ENCODE peak calls at places on chromosomes 16 and 17, in five cellular contexts. Q is pancreas, J is PC-9, B is thoracic aorta, H is RWPE2. V is an unnamed sample.

GRCh38 chr16:75104836-75105235 is 11.7 kb downstream of the LDHD start:
- DNase-seq in B (no peak), Q (no peak), H (no peak), J (no peak), V (no peak)

GRCh38 chr17:50956750-50957523 is 90.8 kb upstream of the TOB1 start:
- DNase-seq in J (peak), Q (peak), B (no peak), H (no peak), V (no peak)

GRCh38 chr17:82230627-82231311 is 1.9 kb downstream of the SLC16A3 start:
- DNase-seq in H (no peak), B (no peak), Q (peak), J (peak), V (peak)

GRCh38 chr17:67359960-67360817 is 6.2 kb downstream of the PSMD12 start:
- DNase-seq in H (no peak), Q (no peak), B (no peak), J (no peak), V (no peak)

GRCh38 chr17:54814371-54814770 is 86.3 kb upstream of the TOM1L1 start:
- DNase-seq in Q (no peak), J (no peak), B (no peak), H (no peak), V (no peak)

GRCh38 chr16:26550111-26550610 is 516.6 kb upstream of the C16orf82 start:
- DNase-seq in Q (no peak), J (no peak), H (no peak), B (no peak), V (no peak)

GRCh38 chr17:7707446-7707845 is 2.4 kb downstream of the EFNB3 start:
- DNase-seq in Q (no peak), B (no peak), J (no peak), H (no peak), V (no peak)

GRCh38 chr17:29359777-29360176 is 30.4 kb upstream of the TAOK1 start:
- DNase-seq in Q (no peak), J (no peak), H (no peak), B (no peak), V (no peak)

GRCh38 chr17:82242977-82243647 is 14.3 kb downstream of the SLC16A3 start:
- DNase-seq in J (no peak), Q (peak), H (peak), B (no peak), V (no peak)

GRCh38 chr17:5260542-5260941 is 21.5 kb upstream of the RABEP1 start:
- DNase-seq in Q (no peak), H (no peak), B (no peak), J (peak), V (no peak)

GRCh38 chr16:10970065-10970464 is 25.7 kb downstream of the CLEC16A start:
- DNase-seq in B (peak), Q (no peak), J (no peak), H (no peak), V (no peak)

GRCh38 chr17:6269474-6269873 is 165.4 kb downstream of the AIPL1 start:
- DNase-seq in B (no peak), H (no peak), J (peak), Q (no peak), V (peak)

GRCh38 chr17:12078791-12079190 is 58.1 kb downstream of the MAP2K4 start:
- DNase-seq in Q (no peak), J (no peak), B (no peak), H (no peak), V (peak)

GRCh38 chr17:82228842-82229685 is at the start of gene SLC16A3:
- DNase-seq in H (no peak), J (peak), Q (peak), B (no peak), V (no peak)

GRCh38 chr16:70736454-70737376 is 50.9 kb upstream of the MTSS2 start:
- DNase-seq in B (no peak), H (no peak), J (no peak), Q (no peak), V (no peak)

GRCh38 chr17:79473111-79473835 is 137.6 kb downstream of the RBFOX3 start:
- DNase-seq in B (no peak), J (no peak), Q (no peak), H (no peak), V (no peak)

GRCh38 chr17:58344791-58345157 is 7.2 kb downstream of the SUPT4H1 start:
- DNase-seq in H (no peak), B (no peak), J (no peak), Q (peak), V (no peak)
- H3K4me3 ChIP-seq in H (no peak), B (no peak), J (no peak), Q (no peak), V (no peak)

GRCh38 chr17:74467221-74467951 is 952 bp downstream of the CD300A start:
- DNase-seq in Q (no peak), H (no peak), J (no peak), B (no peak), V (no peak)
- H3K4me3 ChIP-seq in Q (peak), H (no peak), J (no peak), B (peak), V (no peak)

DNA sequence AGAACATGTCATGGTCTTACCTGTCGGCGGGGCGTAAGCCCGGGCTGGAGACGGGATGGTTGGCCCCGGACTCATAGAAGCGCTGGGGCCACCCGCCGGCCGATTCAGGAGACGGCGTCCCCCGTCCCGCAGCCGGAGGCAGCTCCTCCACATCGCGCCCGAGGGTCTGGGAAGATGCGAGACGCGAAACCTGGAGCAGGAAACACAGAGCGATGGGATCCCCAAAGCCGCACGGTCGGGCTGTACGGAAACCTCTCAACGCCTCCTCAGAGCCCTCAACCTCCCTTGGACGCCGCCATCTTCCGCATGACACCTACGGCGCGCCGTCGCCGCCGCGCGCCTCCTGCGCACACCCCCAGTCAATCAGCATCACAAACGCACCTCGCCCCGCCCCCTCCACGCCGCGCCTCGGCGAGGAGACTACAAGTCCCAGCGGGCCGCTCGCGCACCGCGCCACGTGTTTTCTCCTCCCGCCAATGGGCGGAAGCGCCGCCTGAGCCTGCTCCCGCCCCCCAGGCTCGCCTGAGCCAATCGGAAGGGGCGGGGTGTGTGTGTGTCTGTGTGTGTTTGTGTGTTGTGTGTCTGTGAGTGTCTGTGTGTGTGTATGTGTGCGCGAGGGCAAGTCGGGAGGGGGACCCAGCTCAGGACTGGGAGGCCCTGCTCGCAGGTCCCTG is at the start of the genes ATPAF2 and GID4:
- DNase-seq in Q (peak), J (peak), B (peak), H (peak), V (peak)
- H3K4me3 ChIP-seq in Q (peak), J (peak), B (peak), H (peak), V (peak)

GRCh38 chr17:40345161-40346034 is 19.1 kb downstream of the GJD3 start:
- DNase-seq in H (no peak), Q (peak), J (peak), B (no peak), V (no peak)
- H3K4me3 ChIP-seq in H (peak), Q (peak), J (no peak), B (peak), V (peak)

DNA sequence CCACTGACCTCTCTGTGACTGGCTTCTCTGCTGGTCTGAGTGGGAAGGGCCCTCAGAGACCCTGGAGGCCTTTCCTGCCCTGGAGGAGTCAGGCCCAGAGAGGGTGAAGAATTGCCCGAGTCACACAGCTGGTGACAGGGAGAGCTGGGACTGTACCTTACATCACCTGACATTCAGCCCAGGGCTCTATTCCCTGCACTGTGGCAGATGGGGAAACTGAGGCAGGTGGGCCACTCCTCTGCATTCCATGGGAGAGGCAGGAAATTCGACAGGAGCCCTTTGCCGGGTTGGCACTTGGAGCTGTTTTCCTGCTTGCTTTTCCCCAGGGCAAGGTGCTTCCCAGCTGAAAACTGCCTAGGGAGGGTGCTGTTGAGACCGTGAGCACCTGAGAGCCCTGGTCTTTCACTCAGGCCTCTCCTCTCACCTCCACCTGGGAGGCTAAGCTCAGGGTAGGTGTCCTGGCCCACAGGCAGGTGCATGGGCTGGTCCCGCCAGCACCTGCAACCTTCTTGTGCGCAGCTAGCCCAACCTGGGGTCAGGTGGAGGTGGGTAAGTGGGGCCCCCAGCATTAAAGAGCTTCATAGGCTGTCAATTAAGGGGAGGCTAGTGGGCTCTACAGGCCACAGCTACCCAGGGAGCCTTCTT is 8.5 kb downstream of the ADCY7 start:
- DNase-seq in J (no peak), Q (peak), H (peak), B (no peak), V (no peak)
- H3K4me3 ChIP-seq in J (no peak), Q (peak), H (no peak), B (peak), V (no peak)

GRCh38 chr17:41664172-41664457 is 24.6 kb upstream of the EIF1 start:
- DNase-seq in Q (no peak), J (no peak), B (no peak), H (no peak), V (no peak)

GRCh38 chr17:41665566-41666335 is 22.9 kb upstream of the EIF1 start:
- DNase-seq in B (peak), Q (peak), J (peak), H (no peak), V (peak)

GRCh38 chr17:41666336-41666680 is 22.4 kb upstream of the EIF1 start:
- DNase-seq in H (no peak), B (no peak), J (no peak), Q (peak), V (no peak)

GRCh38 chr17:41663451-41664171 is 25.1 kb upstream of the EIF1 start:
- DNase-seq in Q (no peak), J (no peak), H (no peak), B (no peak), V (no peak)

GRCh38 chr17:41664587-41665565 is 23.8 kb upstream of the EIF1 start:
- DNase-seq in H (no peak), Q (peak), J (no peak), B (no peak), V (no peak)
- H3K4me3 ChIP-seq in H (no peak), Q (peak), J (peak), B (peak), V (peak)

DNA sequence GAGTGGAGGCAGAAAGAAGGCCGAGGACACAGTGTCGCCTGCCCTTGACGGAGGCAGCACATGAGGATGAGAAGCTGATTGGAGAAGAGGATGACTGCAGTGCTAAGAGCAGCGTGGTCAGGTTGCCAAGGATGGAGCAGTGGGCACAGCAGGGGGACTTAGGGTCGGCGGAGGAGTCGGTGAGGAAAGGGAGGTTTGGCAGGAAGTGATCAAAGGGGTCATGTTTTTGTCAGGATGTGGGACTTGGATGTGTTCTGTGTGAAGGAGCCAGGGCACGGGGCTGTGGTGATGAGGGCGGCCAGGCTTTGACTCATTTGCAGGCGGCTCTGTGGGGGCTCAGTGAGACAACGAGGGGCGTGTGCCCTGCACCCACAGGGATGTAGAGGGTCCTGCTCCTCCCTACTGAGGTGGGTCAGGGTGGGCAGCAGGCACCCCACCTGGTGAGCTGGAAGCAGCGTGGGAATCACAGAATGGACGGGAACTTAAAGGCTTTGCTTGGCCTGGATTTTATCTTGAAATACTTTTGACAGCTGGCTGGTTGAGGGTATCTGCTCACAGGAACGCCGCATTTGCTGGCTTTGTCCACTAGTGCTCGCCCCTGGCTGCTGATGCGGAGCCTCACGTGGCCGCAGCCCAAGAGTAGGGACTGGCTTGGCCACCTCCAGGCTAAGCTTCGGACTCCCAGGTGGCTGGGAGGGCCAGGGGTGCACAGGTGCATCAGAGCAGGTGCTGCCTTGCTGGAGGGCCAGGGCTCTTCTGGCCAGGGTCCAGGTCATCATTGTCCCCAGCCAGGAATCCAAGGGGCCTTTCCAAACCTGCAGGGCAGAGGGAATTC is 6.0 kb downstream of the MPG start:
- DNase-seq in B (no peak), Q (peak), H (no peak), J (peak), V (no peak)
- H3K4me3 ChIP-seq in B (peak), Q (no peak), H (no peak), J (no peak), V (no peak)

DNA sequence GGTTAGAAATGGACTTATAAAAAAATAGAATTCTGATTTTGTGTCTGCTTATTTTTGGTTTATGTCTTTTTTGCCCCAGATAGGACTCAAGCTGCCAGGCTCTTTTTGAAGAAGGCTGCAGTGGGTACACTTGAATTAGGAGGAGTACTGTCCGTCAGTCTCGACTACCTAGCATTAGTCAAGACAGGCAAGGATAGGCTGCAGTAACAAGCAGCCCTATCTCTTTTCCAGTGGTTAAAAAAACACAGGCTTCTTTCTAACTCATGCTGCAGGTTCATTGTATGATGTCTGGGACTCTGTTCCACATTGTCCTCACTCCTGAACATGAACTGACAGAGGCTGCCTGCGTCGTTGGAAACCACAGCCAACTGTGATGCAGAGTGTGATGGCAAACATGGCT is 8.0 kb downstream of the C16orf46 start:
- DNase-seq in J (no peak), H (no peak), B (no peak), Q (no peak), V (no peak)
- H3K4me3 ChIP-seq in J (no peak), H (no peak), B (no peak), Q (no peak), V (no peak)

GRCh38 chr17:36120221-36120620 is 16.6 kb downstream of the CCL4 start:
- DNase-seq in H (no peak), J (no peak), Q (no peak), B (no peak), V (no peak)
- H3K4me3 ChIP-seq in H (no peak), J (no peak), Q (no peak), B (no peak), V (no peak)

DNA sequence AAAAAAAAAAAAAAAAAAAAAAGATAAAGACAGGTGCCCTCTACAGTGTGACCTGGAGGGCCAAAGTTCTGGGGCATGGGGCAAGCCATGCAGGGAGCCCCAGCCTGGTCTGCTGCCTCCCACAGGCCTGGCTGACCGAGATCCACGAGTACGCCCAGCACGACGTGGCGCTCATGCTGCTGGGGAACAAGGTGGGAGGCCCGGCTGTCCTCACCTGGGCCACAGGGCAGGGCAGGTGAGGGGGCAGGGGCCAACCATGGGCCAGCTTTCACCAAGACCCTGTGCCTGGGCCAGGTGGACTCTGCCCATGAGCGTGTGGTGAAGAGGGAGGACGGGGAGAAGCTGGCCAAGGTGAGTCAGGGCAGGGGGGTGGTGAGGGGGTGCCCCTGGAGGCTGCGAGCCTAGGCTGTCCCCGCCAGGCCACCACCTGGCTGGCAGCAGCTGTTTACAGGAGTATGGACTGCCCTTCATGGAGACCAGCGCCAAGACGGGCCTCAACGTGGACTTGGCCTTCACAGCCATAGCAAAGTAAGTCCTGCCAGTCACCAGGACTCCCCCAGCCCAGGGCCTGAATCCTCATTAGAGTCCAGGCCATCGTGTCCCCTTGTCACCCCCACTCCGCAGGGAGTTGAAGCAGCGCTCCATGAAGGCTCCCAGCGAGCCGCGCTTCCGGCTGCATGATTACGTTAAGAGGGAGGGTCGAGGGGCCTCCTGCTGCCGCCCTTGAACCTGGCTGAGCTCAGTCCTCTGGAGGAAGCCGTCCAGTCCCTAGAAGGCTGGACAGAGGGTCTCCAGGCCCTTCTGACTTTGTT is 2.7 kb upstream of the TRAF7 start:
- DNase-seq in J (peak), Q (peak), B (no peak), H (peak), V (no peak)
- H3K4me3 ChIP-seq in J (peak), Q (peak), B (peak), H (peak), V (peak)

V was measured in skeletal muscle cell.